ENCODE peak calls at places on chromosomes 11 and 22, in seven cellular contexts. N, Q, M, R, G, F and X are unnamed samples.

GRCh38 chr11:118530683-118531596 is at the start of gene TMEM25:
- DNase-seq in N (peak; percentile 38), Q (peak; percentile 93), M (no peak), R (peak; percentile 71), G (peak; percentile 78), F (peak; percentile 57), X (peak; percentile 62)

GRCh38 chr22:17882162-17882561 is 107.9 kb upstream of the BID start:
- DNase-seq in N (no peak), Q (no peak), M (no peak), R (no peak), G (no peak), F (no peak), X (no peak)

GRCh38 chr22:29156507-29156906 is 49.2 kb upstream of the EMID1 start:
- DNase-seq in N (no peak), Q (no peak), M (no peak), R (no peak), G (no peak), F (no peak), X (no peak)

GRCh38 chr11:29336727-29337212 is 680.1 kb downstream of the KCNA4 start:
- DNase-seq in N (no peak), Q (no peak), M (no peak), R (no peak), G (no peak), F (no peak), X (no peak)

GRCh38 chr11:66068923-66069714 is 953 bp upstream of the PACS1 start:
- DNase-seq in N (no peak), Q (peak; percentile 89), M (no peak), R (peak; percentile 42), G (peak; percentile 41), F (no peak), X (peak; percentile 30)

GRCh38 chr11:14974723-14975587 is 2.8 kb upstream of the CALCA start:
- DNase-seq in N (no peak), Q (peak; percentile 87), M (peak; percentile 20), R (peak; percentile 47), G (peak; percentile 52), F (peak; percentile 63), X (peak; percentile 58)

GRCh38 chr11:57390535-57390934 is at the start of gene PRG2:
- DNase-seq in N (no peak), Q (no peak), M (no peak), R (no peak), G (no peak), F (no peak), X (no peak)

GRCh38 chr22:26756675-26757293 is 99.4 kb downstream of the MIAT start:
- DNase-seq in N (no peak), Q (no peak), M (no peak), R (peak; percentile 59), G (no peak), F (peak; percentile 69), X (peak; percentile 56)

GRCh38 chr11:11403763-11404725 is 51.0 kb upstream of the CSNK2A3 start:
- DNase-seq in N (no peak), Q (no peak), M (no peak), R (no peak), G (no peak), F (no peak), X (no peak)

GRCh38 chr11:15276616-15277015 is 161.9 kb downstream of the INSC start:
- DNase-seq in N (no peak), Q (no peak), M (no peak), R (no peak), G (no peak), F (peak; percentile 31), X (no peak)

GRCh38 chr11:114319716-114320328 is 23.6 kb downstream of the NNMT start:
- DNase-seq in N (no peak), Q (no peak), M (no peak), R (no peak), G (peak; percentile 3), F (no peak), X (no peak)

GRCh38 chr22:39664485-39665200 is 94.1 kb downstream of the CACNA1I start:
- DNase-seq in N (no peak), Q (no peak), M (no peak), R (peak; percentile 24), G (no peak), F (peak; percentile 18), X (no peak)

GRCh38 chr11:68276864-68277263 is 5.1 kb upstream of the C11orf24 start:
- DNase-seq in N (no peak), Q (no peak), M (no peak), R (no peak), G (no peak), F (no peak), X (no peak)

GRCh38 chr22:17842386-17842785 is 68.1 kb upstream of the BID start:
- DNase-seq in N (no peak), Q (no peak), M (no peak), R (peak; percentile 62), G (peak; percentile 46), F (no peak), X (peak; percentile 27)

GRCh38 chr22:28207281-28208030 is 288.4 kb upstream of the PITPNB start:
- DNase-seq in N (no peak), Q (no peak), M (no peak), R (no peak), G (no peak), F (no peak), X (no peak)

GRCh38 chr11:77269484-77270123 is 31.9 kb downstream of the GDPD4 start:
- DNase-seq in N (no peak), Q (no peak), M (no peak), R (no peak), G (no peak), F (no peak), X (no peak)

GRCh38 chr22:18152519-18152918 is 2.5 kb downstream of the USP18 start:
- DNase-seq in N (no peak), Q (peak; percentile 68), M (no peak), R (no peak), G (no peak), F (no peak), X (no peak)

GRCh38 chr11:20192151-20192550 is 31.9 kb upstream of the DBX1 start:
- DNase-seq in N (no peak), Q (no peak), M (no peak), R (no peak), G (no peak), F (no peak), X (no peak)

GRCh38 chr11:126462422-126462821 is 106.9 kb downstream of the ST3GAL4 start:
- DNase-seq in N (no peak), Q (no peak), M (no peak), R (no peak), G (no peak), F (no peak), X (no peak)

GRCh38 chr11:130847517-130847916 is 68.8 kb downstream of the SNX19 start:
- DNase-seq in N (no peak), Q (no peak), M (peak; percentile 67), R (no peak), G (no peak), F (no peak), X (no peak)

GRCh38 chr11:82980292-82980691 is 78.8 kb downstream of the DDIAS start:
- DNase-seq in N (no peak), Q (no peak), M (peak; percentile 76), R (no peak), G (no peak), F (no peak), X (no peak)

GRCh38 chr11:47241740-47242400 is 6.7 kb downstream of the ACP2 start:
- DNase-seq in N (no peak), Q (no peak), M (peak; percentile 25), R (no peak), G (no peak), F (no peak), X (no peak)

GRCh38 chr11:1515082-1516060 is 28.8 kb upstream of the MOB2 start:
- DNase-seq in N (no peak), Q (peak; percentile 96), M (peak; percentile 22), R (peak; percentile 82), G (peak; percentile 62), F (peak; percentile 96), X (peak; percentile 75)

GRCh38 chr22:46150615-46151423 is 493 bp downstream of the PPARA start:
- DNase-seq in N (no peak), Q (no peak), M (no peak), R (peak; percentile 63), G (peak; percentile 46), F (peak; percentile 26), X (peak; percentile 16)

GRCh38 chr22:23504522-23504921 is 75.6 kb downstream of the IGLL1 start:
- DNase-seq in N (no peak), Q (no peak), M (no peak), R (no peak), G (no peak), F (no peak), X (no peak)

GRCh38 chr11:83156996-83157754 is at the start of gene PCF11:
- DNase-seq in N (no peak), Q (no peak), M (no peak), R (no peak), G (no peak), F (no peak), X (no peak)

GRCh38 chr11:30990625-30991348 is 378.8 kb downstream of the DCDC1 start:
- DNase-seq in N (no peak), Q (no peak), M (no peak), R (no peak), G (no peak), F (no peak), X (no peak)